ENCODE peak calls at places on chromosomes 13 and 19, in five cellular contexts. O is fibroblast of lung; F is right atrium auricular region; I is stimulated activated CD4-positive, alpha-beta T cell treated with anti-CD3 and anti-CD28 coated beads, Interleukin-4, amount 100 ng/mL, for 1 hour; H is germinal center. S is an unnamed sample.

GRCh38 chr19:51689751-51690358 is 3.3 kb upstream of the SPACA6 start:
- DNase-seq in O (peak), F (no peak), I (peak), H (no peak), S (peak)

GRCh38 chr13:27171244-27171829 is at the start of gene USP12:
- DNase-seq in O (peak), F (no peak), I (peak), H (peak), S (no peak)

GRCh38 chr13:36445278-36445677 is 13.0 kb downstream of the CCNA1 start:
- DNase-seq in O (no peak), F (no peak), I (no peak), H (no peak), S (no peak)

GRCh38 chr13:97295279-97296182 is 73.4 kb downstream of the MBNL2 start:
- DNase-seq in O (peak), F (no peak), I (no peak), H (no peak), S (no peak)

GRCh38 chr13:97582170-97582569 is 148.2 kb downstream of the RAP2A start:
- DNase-seq in O (no peak), F (no peak), I (no peak), H (no peak), S (no peak)

GRCh38 chr13:21034602-21035190 is 26.7 kb downstream of the LATS2 start:
- DNase-seq in O (peak), F (peak), I (no peak), H (no peak), S (peak)

GRCh38 chr19:55227241-55228014 is 1.1 kb downstream of the TMEM86B start:
- DNase-seq in O (no peak), F (no peak), I (no peak), H (no peak), S (no peak)

GRCh38 chr13:96967248-96967745 is 27.0 kb downstream of the OXGR1 start:
- DNase-seq in O (no peak), F (no peak), I (no peak), H (no peak), S (no peak)

GRCh38 chr13:38914070-38914469 is 76.6 kb downstream of the STOML3 start:
- DNase-seq in O (no peak), F (no peak), I (no peak), H (no peak), S (no peak)

GRCh38 chr13:65724261-65724660 is 1505.9 kb downstream of the PCDH9 start:
- DNase-seq in O (peak), F (no peak), I (no peak), H (no peak), S (no peak)

GRCh38 chr19:4916292-4917082 is 7.2 kb downstream of the UHRF1 start:
- DNase-seq in O (no peak), F (no peak), I (peak), H (peak), S (no peak)

GRCh38 chr19:57302020-57302465 is 18.2 kb upstream of the ZNF543 start:
- DNase-seq in O (peak), F (no peak), I (no peak), H (no peak), S (no peak)

GRCh38 chr13:99895428-99895998 is 76.1 kb downstream of the ZIC5 start:
- DNase-seq in O (no peak), F (no peak), I (peak), H (no peak), S (no peak)

GRCh38 chr13:42847891-42848663 is 66.7 kb downstream of the FAM216B start:
- DNase-seq in O (no peak), F (no peak), I (no peak), H (no peak), S (no peak)

GRCh38 chr13:98853791-98854191 is 101.3 kb upstream of the SLC15A1 start:
- DNase-seq in O (peak), F (no peak), I (peak), H (no peak), S (no peak)

GRCh38 chr13:107644136-107644535 is 571.2 kb downstream of the LIG4 start:
- DNase-seq in O (no peak), F (no peak), I (no peak), H (no peak), S (no peak)

GRCh38 chr19:6066661-6067646 is 43.3 kb downstream of the RFX2 start:
- DNase-seq in O (peak), F (peak), I (no peak), H (no peak), S (peak)

GRCh38 chr19:45448887-45449299 is 18.9 kb upstream of the FOSB start:
- DNase-seq in O (no peak), F (no peak), I (no peak), H (no peak), S (no peak)

GRCh38 chr19:49881186-49881585 is 3.7 kb downstream of the TBC1D17 start:
- DNase-seq in O (no peak), F (no peak), I (no peak), H (no peak), S (no peak)

GRCh38 chr19:31543456-31543855 is 194.2 kb upstream of the TSHZ3 start:
- DNase-seq in O (no peak), F (peak), I (no peak), H (no peak), S (no peak)

GRCh38 chr13:102145750-102146149 is 256.1 kb downstream of the FGF14 start:
- DNase-seq in O (no peak), F (no peak), I (no peak), H (no peak), S (no peak)

GRCh38 chr19:48999481-49000325 is 6.0 kb downstream of the RUVBL2 start:
- DNase-seq in O (peak), F (no peak), I (peak), H (peak), S (no peak)

GRCh38 chr13:102327119-102327617 is 74.7 kb downstream of the FGF14 start:
- DNase-seq in O (no peak), F (no peak), I (no peak), H (no peak), S (no peak)

GRCh38 chr19:39819786-39820185 is 14.2 kb downstream of the DYRK1B start:
- DNase-seq in O (no peak), F (no peak), I (no peak), H (no peak), S (no peak)

GRCh38 chr19:18202759-18203407 is 959 bp downstream of the RAB3A start:
- DNase-seq in O (no peak), F (no peak), I (no peak), H (peak), S (no peak)

GRCh38 chr13:27858046-27858445 is 61.8 kb upstream of the PDX1 start:
- DNase-seq in O (no peak), F (no peak), I (no peak), H (no peak), S (no peak)

GRCh38 chr19:21022996-21023395 is 2.5 kb downstream of the ZNF430 start:
- DNase-seq in O (peak), F (no peak), I (peak), H (no peak), S (no peak)

GRCh38 chr13:92656103-92656502 is 570.5 kb upstream of the GPC6 start:
- DNase-seq in O (no peak), F (no peak), I (no peak), H (no peak), S (no peak)

GRCh38 chr19:4935449-4935848 is 26.1 kb downstream of the UHRF1 start:
- DNase-seq in O (no peak), F (no peak), I (no peak), H (no peak), S (no peak)

GRCh38 chr19:17058236-17058635 is 17.0 kb downstream of the HAUS8 start:
- DNase-seq in O (no peak), F (no peak), I (no peak), H (no peak), S (no peak)

GRCh38 chr19:13993554-13994308 is 12.4 kb downstream of the RFX1 start:
- DNase-seq in O (no peak), F (no peak), I (no peak), H (no peak), S (no peak)

GRCh38 chr19:30322641-30323320 is 49.4 kb upstream of the ZNF536 start:
- DNase-seq in O (no peak), F (no peak), I (no peak), H (no peak), S (no peak)

GRCh38 chr19:18436651-18437478 is 1.1 kb downstream of the ISYNA1 start:
- DNase-seq in O (peak), F (peak), I (peak), H (peak), S (peak)

GRCh38 chr13:76667551-76667950 is 218.7 kb downstream of the KCTD12 start:
- DNase-seq in O (peak), F (no peak), I (no peak), H (no peak), S (no peak)

S was measured in Right ventricle myocardium superior.